ENCODE peak calls at places on chromosomes 4 and X, in eight cellular contexts. Z is left ventricle myocardium inferior, X is fibroblast of lung, D is endodermal cell, N is transverse colon, Q is PC-9, H is ovary, C is Peyer's patch. S is an unnamed sample.

GRCh38 chr4:128393111-128393704 is 105.6 kb upstream of the PGRMC2 start:
- DNase-seq in C (no peak), N (no peak), Q (no peak), D (no peak), Z (no peak), H (no peak), X (peak; percentile 73), S (no peak)

GRCh38 chr4:105058177-105058812 is 88.4 kb upstream of the TET2 start:
- DNase-seq in H (no peak), Z (no peak), C (no peak), N (no peak), Q (peak; percentile 49), X (peak; percentile 36), D (no peak), S (no peak)

GRCh38 chrX:45517090-45517973 is 316.7 kb upstream of the DIPK2B start:
- DNase-seq in H (no peak), Q (peak; percentile 55), N (no peak), Z (no peak), X (peak; percentile 73), C (no peak), D (no peak), S (no peak)

GRCh38 chrX:136162827-136163427 is 15.6 kb downstream of the FHL1 start:
- DNase-seq in H (no peak), N (peak; percentile 66), Z (peak; percentile 54), X (peak; percentile 59), D (peak; percentile 85), Q (peak; percentile 56), C (peak; percentile 72), S (peak; percentile 78)

GRCh38 chr4:182303847-182304246 is 60.6 kb downstream of the TENM3 start:
- DNase-seq in N (no peak), C (no peak), X (no peak), H (no peak), Q (no peak), D (no peak), Z (no peak), S (no peak)

GRCh38 chr4:930827-931193 is 1.3 kb downstream of the GAK start:
- DNase-seq in Q (no peak), C (peak; percentile 46), X (no peak), H (no peak), Z (no peak), N (peak; percentile 26), D (peak; percentile 22), S (no peak)

GRCh38 chrX:122245175-122245574 is 938.9 kb upstream of the GRIA3 start:
- DNase-seq in X (no peak), Z (no peak), H (no peak), N (no peak), Q (no peak), C (no peak), D (no peak), S (no peak)

GRCh38 chr4:73714647-73715046 is 25.7 kb upstream of the CXCL8 start:
- DNase-seq in C (no peak), H (no peak), D (no peak), Q (no peak), X (no peak), N (no peak), Z (no peak), S (no peak)

GRCh38 chrX:129833153-129834004 is 10.3 kb downstream of the ZDHHC9 start:
- DNase-seq in D (no peak), X (peak; percentile 69), Q (no peak), H (no peak), C (no peak), N (no peak), Z (no peak), S (no peak)

GRCh38 chrX:110944793-110945466 is 149.3 kb upstream of the CHRDL1 start:
- DNase-seq in H (no peak), Z (no peak), C (no peak), X (no peak), Q (no peak), N (no peak), D (peak; percentile 76), S (no peak)

GRCh38 chr4:7699825-7700224 is 239.8 kb downstream of the AFAP1 start:
- DNase-seq in Q (no peak), H (no peak), D (no peak), C (no peak), N (no peak), Z (no peak), X (no peak), S (no peak)

GRCh38 chr4:7699040-7699439 is 240.6 kb downstream of the AFAP1 start:
- DNase-seq in D (no peak), X (peak; percentile 50), Q (no peak), N (no peak), C (no peak), H (peak; percentile 74), Z (no peak), S (no peak)

GRCh38 chr4:7697326-7697725 is 242.3 kb downstream of the AFAP1 start:
- DNase-seq in C (no peak), X (no peak), Z (peak; percentile 28), Q (no peak), H (no peak), D (no peak), N (no peak), S (no peak)

GRCh38 chr4:7697821-7698220 is 241.8 kb downstream of the AFAP1 start:
- DNase-seq in Z (no peak), X (no peak), D (no peak), H (no peak), C (no peak), N (no peak), Q (no peak), S (no peak)

DNA sequence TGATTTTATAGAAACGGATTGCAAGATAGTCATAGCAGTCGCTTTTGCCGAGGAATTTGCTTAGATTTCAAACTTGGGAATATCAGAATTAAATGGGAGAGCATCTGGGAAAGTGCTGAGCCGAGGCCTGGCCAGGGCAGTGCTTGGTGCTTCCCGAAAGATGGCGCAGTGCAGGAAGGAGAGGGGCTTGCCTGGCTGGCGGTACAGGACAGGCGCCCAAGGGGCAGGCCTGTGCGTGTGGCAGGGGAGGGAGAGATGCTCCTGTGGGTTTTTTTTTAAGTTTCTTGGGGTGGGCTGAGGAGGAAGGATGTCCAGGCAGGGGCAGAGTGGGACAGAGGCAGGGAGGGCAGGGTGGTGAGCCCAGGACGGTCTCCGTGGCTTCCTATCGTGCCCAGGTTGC is 241.1 kb downstream of the AFAP1 start:
- DNase-seq in D (peak; percentile 68), Q (no peak), Z (no peak), C (no peak), X (no peak), N (no peak), H (peak; percentile 51), S (no peak)
- TF ChIP-seq CTCF in D (peak; percentile 25), Q (no peak), Z (no peak), C (no peak), X (no peak), N (no peak), H (no peak), S (no peak)

GRCh38 chr4:138344064-138344463 is 101.9 kb upstream of the SLC7A11 start:
- DNase-seq in H (no peak), Z (no peak), D (no peak), Q (no peak), N (no peak), C (no peak), X (no peak), S (no peak)
- H3K27ac ChIP-seq in H (no peak overlapping the region), Z (no peak overlapping the region), D (no peak overlapping the region), Q (no peak overlapping the region), N (no peak overlapping the region), C (no peak overlapping the region), X (no peak overlapping the region), S (no peak overlapping the region)

GRCh38 chr4:6694177-6694901 is 661 bp downstream of the S100P start:
- DNase-seq in N (no peak), Z (no peak), X (no peak), C (peak; percentile 40), Q (no peak), D (no peak), H (no peak), S (no peak)
- H3K4me1 ChIP-seq in N (peaks cover 7% of the 10 kb centered on the region), Z (peaks cover 39% of the 10 kb centered on the region), X (peaks cover 5% of the 10 kb centered on the region), C (peaks cover 13% of the 10 kb centered on the region), Q (peaks cover 53% of the 10 kb centered on the region), D (no peaks in the 10 kb centered on the region), H (no peaks in the 10 kb centered on the region), S (no peaks in the 10 kb centered on the region)

DNA sequence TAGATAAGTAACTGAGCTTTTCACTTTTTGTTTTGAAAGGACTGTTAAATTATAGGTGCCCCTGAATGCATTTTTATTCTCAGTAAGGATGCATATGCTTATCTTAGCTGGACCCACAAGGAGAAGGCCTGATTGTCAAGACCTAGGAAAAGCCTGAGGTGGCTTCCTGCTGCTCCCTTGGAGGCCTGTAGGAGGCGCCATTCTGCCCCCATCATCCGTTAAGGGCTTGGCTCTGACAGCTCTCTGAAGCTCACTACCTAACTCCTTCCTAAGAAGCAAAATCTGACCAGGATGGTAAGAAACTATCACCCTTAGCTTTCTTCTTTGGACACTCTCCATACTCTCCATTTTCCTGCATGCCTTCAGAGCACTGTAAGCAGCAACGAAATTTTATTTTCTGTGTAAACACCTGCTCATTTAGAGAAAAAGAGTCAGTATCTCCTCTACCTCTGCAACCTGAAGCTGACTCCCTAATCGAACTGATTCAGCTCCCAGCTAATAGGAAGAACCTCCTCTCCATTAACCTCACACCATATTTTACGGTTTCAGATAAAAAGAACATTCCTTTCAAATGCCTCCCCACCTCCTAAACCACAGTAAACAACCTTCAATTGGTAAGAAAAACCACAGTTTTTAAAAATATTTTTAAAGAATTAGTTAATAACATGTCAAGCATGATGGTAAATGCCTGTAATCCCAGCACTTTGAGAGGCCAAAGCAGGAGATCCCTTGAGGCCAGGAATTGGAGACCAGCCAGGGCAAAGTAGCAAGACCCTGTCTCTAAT is 73.4 kb upstream of the EDNRA start:
- DNase-seq in D (peak; percentile 79), C (no peak), H (peak; percentile 44), Z (peak; percentile 24), Q (no peak), X (no peak), N (no peak), S (no peak)
- TF ChIP-seq CTCF in D (peak; percentile 86), C (no peak), H (no peak), Z (peak; percentile 14), Q (peak; percentile 43), X (peak; percentile 39), N (no peak), S (no peak)